ENCODE peak calls at places on chromosomes 12 and 14, in six cellular contexts. One of them, this sample, is unnamed. For H3K4me1, the result is how much of the 10 kb centered on the place peaks cover.

GRCh38 chr12:52156757-52157565 is 34.9 kb downstream of the KRT80 start:
- DNase-seq in effector memory CD4-positive, alpha-beta T cell: peak
- DNase-seq in psoas muscle: peak
- DNase-seq in tibial artery: peak
- DNase-seq in thyroid gland: peak
- DNase-seq in adrenal gland: peak
- DNase-seq in this sample: peak

GRCh38 chr12:94689646-94690036 is 39.3 kb upstream of the TMCC3 start:
- DNase-seq in effector memory CD4-positive, alpha-beta T cell: no peak
- DNase-seq in psoas muscle: peak
- DNase-seq in tibial artery: no peak
- DNase-seq in thyroid gland: no peak
- DNase-seq in adrenal gland: no peak
- DNase-seq in this sample: peak

GRCh38 chr12:95217377-95218163 is at the start of the genes FGD6 and VEZT:
- DNase-seq in effector memory CD4-positive, alpha-beta T cell: peak
- DNase-seq in psoas muscle: peak
- DNase-seq in tibial artery: peak
- DNase-seq in thyroid gland: peak
- DNase-seq in adrenal gland: peak
- DNase-seq in this sample: peak

GRCh38 chr12:28222081-28222700 is 31.9 kb downstream of the CCDC91 start:
- DNase-seq in effector memory CD4-positive, alpha-beta T cell: peak
- DNase-seq in psoas muscle: no peak
- DNase-seq in tibial artery: no peak
- DNase-seq in thyroid gland: no peak
- DNase-seq in adrenal gland: no peak
- DNase-seq in this sample: no peak

GRCh38 chr14:53537421-53538315 is 384.5 kb upstream of the DDHD1 start:
- DNase-seq in effector memory CD4-positive, alpha-beta T cell: no peak
- DNase-seq in psoas muscle: no peak
- DNase-seq in tibial artery: no peak
- DNase-seq in thyroid gland: no peak
- DNase-seq in adrenal gland: no peak
- DNase-seq in this sample: no peak

GRCh38 chr12:120015313-120015712 is 26.3 kb downstream of the BICDL1 start:
- DNase-seq in effector memory CD4-positive, alpha-beta T cell: peak
- DNase-seq in psoas muscle: no peak
- DNase-seq in tibial artery: no peak
- DNase-seq in thyroid gland: no peak
- DNase-seq in adrenal gland: no peak
- DNase-seq in this sample: no peak

GRCh38 chr14:101961746-101962502 is 2.4 kb upstream of the DYNC1H1 start:
- DNase-seq in effector memory CD4-positive, alpha-beta T cell: no peak
- DNase-seq in psoas muscle: no peak
- DNase-seq in tibial artery: no peak
- DNase-seq in thyroid gland: peak
- DNase-seq in adrenal gland: no peak
- DNase-seq in this sample: no peak

GRCh38 chr14:100782516-100783320 is 43.2 kb upstream of the MEG3 start:
- DNase-seq in effector memory CD4-positive, alpha-beta T cell: no peak
- DNase-seq in psoas muscle: no peak
- DNase-seq in tibial artery: no peak
- DNase-seq in thyroid gland: no peak
- DNase-seq in adrenal gland: no peak
- DNase-seq in this sample: no peak

GRCh38 chr12:84701966-84702365 is 210.6 kb downstream of the SLC6A15 start:
- DNase-seq in effector memory CD4-positive, alpha-beta T cell: no peak
- DNase-seq in psoas muscle: no peak
- DNase-seq in tibial artery: no peak
- DNase-seq in thyroid gland: no peak
- DNase-seq in adrenal gland: no peak
- DNase-seq in this sample: no peak

GRCh38 chr12:125143491-125143890 is 78.3 kb downstream of the AACS start:
- DNase-seq in effector memory CD4-positive, alpha-beta T cell: no peak
- DNase-seq in psoas muscle: no peak
- DNase-seq in tibial artery: no peak
- DNase-seq in thyroid gland: peak
- DNase-seq in adrenal gland: peak
- DNase-seq in this sample: no peak

GRCh38 chr12:72330291-72330690 is 58.1 kb downstream of the TRHDE start:
- DNase-seq in effector memory CD4-positive, alpha-beta T cell: no peak
- DNase-seq in psoas muscle: peak
- DNase-seq in tibial artery: no peak
- DNase-seq in thyroid gland: peak
- DNase-seq in adrenal gland: no peak
- DNase-seq in this sample: no peak

GRCh38 chr12:2598001-2598400 is 196.8 kb upstream of the FKBP4 start:
- DNase-seq in effector memory CD4-positive, alpha-beta T cell: no peak
- DNase-seq in psoas muscle: no peak
- DNase-seq in tibial artery: no peak
- DNase-seq in thyroid gland: no peak
- DNase-seq in adrenal gland: no peak
- DNase-seq in this sample: no peak

GRCh38 chr12:674272-674781 is 11.1 kb upstream of the NINJ2 start:
- DNase-seq in effector memory CD4-positive, alpha-beta T cell: peak
- DNase-seq in psoas muscle: no peak
- DNase-seq in tibial artery: no peak
- DNase-seq in thyroid gland: no peak
- DNase-seq in adrenal gland: no peak
- DNase-seq in this sample: no peak

GRCh38 chr14:58625438-58625837 is 12.3 kb upstream of the DACT1 start:
- DNase-seq in effector memory CD4-positive, alpha-beta T cell: no peak
- DNase-seq in psoas muscle: no peak
- DNase-seq in tibial artery: no peak
- DNase-seq in thyroid gland: no peak
- DNase-seq in adrenal gland: no peak
- DNase-seq in this sample: no peak

GRCh38 chr12:89506050-89506449 is 18.5 kb downstream of the GALNT4 start:
- DNase-seq in effector memory CD4-positive, alpha-beta T cell: no peak
- DNase-seq in psoas muscle: no peak
- DNase-seq in tibial artery: no peak
- DNase-seq in thyroid gland: no peak
- DNase-seq in adrenal gland: no peak
- DNase-seq in this sample: no peak

GRCh38 chr12:47967461-47968430 is 4.3 kb downstream of the TMEM106C start:
- DNase-seq in effector memory CD4-positive, alpha-beta T cell: no peak
- DNase-seq in psoas muscle: no peak
- DNase-seq in tibial artery: peak
- DNase-seq in thyroid gland: no peak
- DNase-seq in adrenal gland: no peak
- DNase-seq in this sample: no peak

GRCh38 chr12:69471667-69472385 is 1.6 kb downstream of the FRS2 start:
- DNase-seq in effector memory CD4-positive, alpha-beta T cell: no peak
- DNase-seq in psoas muscle: no peak
- DNase-seq in tibial artery: no peak
- DNase-seq in thyroid gland: no peak
- DNase-seq in adrenal gland: no peak
- DNase-seq in this sample: no peak

GRCh38 chr14:69685217-69685616 is 73.8 kb downstream of the SUSD6 start:
- DNase-seq in effector memory CD4-positive, alpha-beta T cell: peak
- DNase-seq in psoas muscle: no peak
- DNase-seq in tibial artery: no peak
- DNase-seq in thyroid gland: no peak
- DNase-seq in adrenal gland: no peak
- DNase-seq in this sample: no peak

GRCh38 chr14:30621354-30621953 is 665 bp upstream of the SCFD1 start:
- DNase-seq in effector memory CD4-positive, alpha-beta T cell: peak
- DNase-seq in psoas muscle: no peak
- DNase-seq in tibial artery: no peak
- DNase-seq in thyroid gland: peak
- DNase-seq in adrenal gland: peak
- DNase-seq in this sample: no peak

GRCh38 chr14:68709007-68709406 is 83.9 kb downstream of the ZFP36L1 start:
- DNase-seq in effector memory CD4-positive, alpha-beta T cell: no peak
- DNase-seq in psoas muscle: no peak
- DNase-seq in tibial artery: no peak
- DNase-seq in thyroid gland: no peak
- DNase-seq in adrenal gland: no peak
- DNase-seq in this sample: no peak

GRCh38 chr14:64198021-64198420 is 96.2 kb downstream of the ESR2 start:
- DNase-seq in effector memory CD4-positive, alpha-beta T cell: no peak
- DNase-seq in psoas muscle: no peak
- DNase-seq in tibial artery: no peak
- DNase-seq in thyroid gland: no peak
- DNase-seq in adrenal gland: no peak
- DNase-seq in this sample: no peak

GRCh38 chr14:64196026-64196425 is 98.1 kb downstream of the ESR2 start:
- DNase-seq in effector memory CD4-positive, alpha-beta T cell: no peak
- DNase-seq in psoas muscle: no peak
- DNase-seq in tibial artery: no peak
- DNase-seq in thyroid gland: peak
- DNase-seq in adrenal gland: no peak
- DNase-seq in this sample: no peak

GRCh38 chr14:64198486-64198885 is 95.7 kb downstream of the ESR2 start:
- DNase-seq in effector memory CD4-positive, alpha-beta T cell: no peak
- DNase-seq in psoas muscle: no peak
- DNase-seq in tibial artery: no peak
- DNase-seq in thyroid gland: peak
- DNase-seq in adrenal gland: peak
- DNase-seq in this sample: no peak

GRCh38 chr14:64195194-64195593 is 99.0 kb downstream of the ESR2 start:
- DNase-seq in effector memory CD4-positive, alpha-beta T cell: no peak
- DNase-seq in psoas muscle: no peak
- DNase-seq in tibial artery: no peak
- DNase-seq in thyroid gland: no peak
- DNase-seq in adrenal gland: no peak
- DNase-seq in this sample: no peak

GRCh38 chr14:64196668-64197411 is 97.3 kb downstream of the ESR2 start:
- DNase-seq in effector memory CD4-positive, alpha-beta T cell: no peak
- DNase-seq in psoas muscle: no peak
- DNase-seq in tibial artery: no peak
- DNase-seq in thyroid gland: peak
- DNase-seq in adrenal gland: peak
- DNase-seq in this sample: peak
- H3K4me3 ChIP-seq in effector memory CD4-positive, alpha-beta T cell: no peak
- H3K4me3 ChIP-seq in psoas muscle: peak
- H3K4me3 ChIP-seq in tibial artery: peak
- H3K4me3 ChIP-seq in thyroid gland: peak
- H3K4me3 ChIP-seq in adrenal gland: no peak
- H3K4me3 ChIP-seq in this sample: peak

GRCh38 chr12:54015210-54015931 is 6.6 kb downstream of the HOXC8 start:
- DNase-seq in effector memory CD4-positive, alpha-beta T cell: no peak
- DNase-seq in psoas muscle: no peak
- DNase-seq in tibial artery: no peak
- DNase-seq in thyroid gland: no peak
- DNase-seq in adrenal gland: no peak
- DNase-seq in this sample: no peak

GRCh38 chr12:54016478-54016964 is 7.7 kb downstream of the HOXC8 start:
- DNase-seq in effector memory CD4-positive, alpha-beta T cell: no peak
- DNase-seq in psoas muscle: no peak
- DNase-seq in tibial artery: no peak
- DNase-seq in thyroid gland: no peak
- DNase-seq in adrenal gland: peak
- DNase-seq in this sample: peak

GRCh38 chr12:54017027-54017788 is 8.4 kb downstream of the HOXC8 start:
- DNase-seq in effector memory CD4-positive, alpha-beta T cell: no peak
- DNase-seq in psoas muscle: peak
- DNase-seq in tibial artery: no peak
- DNase-seq in thyroid gland: no peak
- DNase-seq in adrenal gland: peak
- DNase-seq in this sample: no peak

GRCh38 chr12:54014315-54015209 is 5.8 kb downstream of the HOXC8 start:
- DNase-seq in effector memory CD4-positive, alpha-beta T cell: no peak
- DNase-seq in psoas muscle: no peak
- DNase-seq in tibial artery: no peak
- DNase-seq in thyroid gland: no peak
- DNase-seq in adrenal gland: no peak
- DNase-seq in this sample: no peak

DNA sequence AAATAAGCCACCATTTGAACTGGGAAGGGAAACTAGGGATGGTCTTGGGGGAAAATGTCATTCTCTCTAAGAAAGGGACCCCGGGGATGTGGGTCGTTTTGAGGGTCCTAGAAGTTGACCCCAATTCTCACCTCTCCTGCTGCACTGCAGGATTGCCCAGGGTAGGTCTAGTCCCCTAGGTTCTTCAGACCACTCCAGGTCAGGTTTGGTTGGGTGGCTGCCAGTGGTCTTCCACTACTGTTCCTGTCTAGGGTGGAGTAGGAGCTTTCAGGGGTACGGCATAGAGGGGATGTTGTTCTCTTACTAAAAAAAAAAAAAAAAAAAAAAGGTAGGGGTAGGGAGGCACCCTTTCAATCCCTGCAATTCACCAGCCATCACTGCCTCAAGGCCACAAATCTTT is 7.3 kb downstream of the HOXC8 start:
- DNase-seq in effector memory CD4-positive, alpha-beta T cell: no peak
- DNase-seq in psoas muscle: no peak
- DNase-seq in tibial artery: no peak
- DNase-seq in thyroid gland: no peak
- DNase-seq in adrenal gland: no peak
- DNase-seq in this sample: no peak
- H3K4me1 ChIP-seq in effector memory CD4-positive, alpha-beta T cell: under half
- H3K4me1 ChIP-seq in psoas muscle: under half
- H3K4me1 ChIP-seq in tibial artery: under half
- H3K4me1 ChIP-seq in thyroid gland: under half
- H3K4me1 ChIP-seq in adrenal gland: under half
- H3K4me1 ChIP-seq in this sample: half or more

DNA sequence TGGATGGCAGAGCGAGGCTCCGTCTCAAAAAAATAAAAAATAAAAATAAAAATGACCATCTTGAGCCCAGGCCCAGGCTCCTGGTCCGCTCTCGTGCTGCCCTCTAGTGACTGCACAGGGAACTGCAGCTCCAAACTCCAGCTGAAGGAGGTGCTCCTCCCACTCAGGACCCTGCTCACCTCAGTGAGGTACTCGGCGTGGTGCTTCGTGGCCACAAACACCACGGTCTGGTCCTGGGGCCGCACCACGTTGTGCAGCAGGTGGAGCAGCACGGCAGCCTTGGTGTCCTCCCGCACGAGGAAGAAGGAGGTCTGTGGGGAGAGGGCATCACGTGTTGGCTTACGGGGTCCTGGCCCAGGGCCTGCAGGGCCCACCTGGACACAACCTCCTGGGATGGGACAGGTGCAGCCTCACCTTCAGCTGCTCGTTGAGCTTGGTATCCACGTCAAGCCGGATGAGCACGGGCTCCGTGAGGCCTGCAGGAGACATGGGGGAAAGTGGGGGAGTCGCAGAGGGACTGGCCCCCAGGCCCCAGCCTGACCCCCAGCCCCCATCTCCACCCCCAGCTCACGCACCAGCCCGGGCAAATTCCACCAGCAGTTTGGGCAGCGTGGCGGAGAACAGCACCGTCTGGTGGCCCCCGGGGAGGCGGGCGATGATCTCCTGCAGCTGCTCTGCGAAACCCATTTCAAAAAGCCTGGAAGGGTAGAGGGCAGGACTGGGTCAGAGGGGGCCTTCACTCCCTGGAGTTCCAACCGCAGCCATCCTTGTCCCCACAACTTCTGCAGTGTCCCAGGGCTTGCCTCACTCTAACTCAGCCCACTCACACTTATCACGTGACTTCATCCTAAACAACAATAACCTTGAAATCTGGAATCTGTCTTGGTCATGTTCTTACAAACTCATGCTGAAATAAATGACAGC is 10.6 kb downstream of the DDX54 start:
- DNase-seq in effector memory CD4-positive, alpha-beta T cell: peak
- DNase-seq in psoas muscle: peak
- DNase-seq in tibial artery: peak
- DNase-seq in thyroid gland: peak
- DNase-seq in adrenal gland: peak
- DNase-seq in this sample: peak
- H3K27ac ChIP-seq in effector memory CD4-positive, alpha-beta T cell: no peak
- H3K27ac ChIP-seq in psoas muscle: no peak
- H3K27ac ChIP-seq in tibial artery: no peak
- H3K27ac ChIP-seq in thyroid gland: no peak
- H3K27ac ChIP-seq in adrenal gland: no peak
- H3K27ac ChIP-seq in this sample: no peak

GRCh38 chr14:22482782-22483553 is 106.1 kb downstream of the DAD1 start:
- DNase-seq in effector memory CD4-positive, alpha-beta T cell: no peak
- DNase-seq in psoas muscle: no peak
- DNase-seq in tibial artery: no peak
- DNase-seq in thyroid gland: no peak
- DNase-seq in adrenal gland: no peak
- DNase-seq in this sample: no peak
- H3K4me3 ChIP-seq in effector memory CD4-positive, alpha-beta T cell: peak
- H3K4me3 ChIP-seq in psoas muscle: no peak
- H3K4me3 ChIP-seq in tibial artery: no peak
- H3K4me3 ChIP-seq in thyroid gland: no peak
- H3K4me3 ChIP-seq in adrenal gland: no peak
- H3K4me3 ChIP-seq in this sample: no peak

This sample was measured in SJSA1.